ENCODE peak calls at places on chromosomes 6 and 20, in six cellular contexts. M is effector CD4-positive, alpha-beta T cell; H is activated T-cell treated with anti-CD3 and anti-CD28 coated beads, Interleukin-2, amount 50 U/mL, for 72 hours; G is SK-MEL-5; I is cardiac fibroblast; C is RWPE1. Z is an unnamed sample.

GRCh38 chr6:35804996-35805736 is at the start of gene LHFPL5:
- DNase-seq in I (no peak), M (peak), G (peak), C (peak), H (peak), Z (peak)

GRCh38 chr6:89940225-89941027 is 46.2 kb downstream of the GJA10 start:
- DNase-seq in M (peak), C (peak), G (peak), H (peak), I (peak), Z (no peak)

GRCh38 chr6:125787791-125788190 is 3.0 kb upstream of the NCOA7 start:
- DNase-seq in C (no peak), I (peak), H (no peak), M (no peak), G (peak), Z (no peak)

GRCh38 chr6:163675611-163676010 is 261.1 kb downstream of the QKI start:
- DNase-seq in G (no peak), M (no peak), H (no peak), C (no peak), I (no peak), Z (no peak)

GRCh38 chr6:7267521-7268091 is 45.4 kb downstream of the SSR1 start:
- DNase-seq in H (no peak), I (peak), G (peak), M (no peak), C (peak), Z (no peak)

GRCh38 chr20:48827880-48828733 is at the start of gene PREX1:
- DNase-seq in I (peak), G (peak), M (peak), H (peak), C (peak), Z (peak)

GRCh38 chr20:35339007-35339406 is 46.8 kb upstream of the FAM83C start:
- DNase-seq in I (peak), C (peak), G (no peak), M (no peak), H (no peak), Z (no peak)

GRCh38 chr6:90294989-90295853 is 1.4 kb downstream of the BACH2 start:
- DNase-seq in H (peak), G (no peak), C (peak), I (peak), M (peak), Z (peak)

GRCh38 chr6:155215906-155216305 is 47.9 kb upstream of the CLDN20 start:
- DNase-seq in C (no peak), H (no peak), M (no peak), I (no peak), G (no peak), Z (no peak)

GRCh38 chr6:134442073-134442472 is 124.2 kb upstream of the SGK1 start:
- DNase-seq in H (no peak), G (no peak), M (no peak), C (no peak), I (no peak), Z (no peak)

GRCh38 chr6:133241901-133242760 is 974 bp downstream of the EYA4 start:
- DNase-seq in I (peak), C (no peak), M (no peak), G (peak), H (peak), Z (no peak)

GRCh38 chr6:16972535-16972934 is 129.3 kb upstream of the STMND1 start:
- DNase-seq in H (no peak), M (no peak), G (no peak), C (no peak), I (no peak), Z (no peak)

GRCh38 chr6:12654107-12654506 is 62.5 kb upstream of the PHACTR1 start:
- DNase-seq in G (no peak), M (no peak), I (no peak), C (no peak), H (no peak), Z (no peak)

GRCh38 chr6:31441368-31442267 is 38.2 kb downstream of the MICA start:
- DNase-seq in M (peak), C (peak), I (peak), H (peak), G (peak), Z (peak)

GRCh38 chr20:43569282-43569681 is 10.5 kb downstream of the SGK2 start:
- DNase-seq in M (no peak), C (no peak), H (no peak), G (no peak), I (no peak), Z (no peak)

GRCh38 chr20:48502758-48503157 is 325.0 kb downstream of the PREX1 start:
- DNase-seq in M (no peak), G (no peak), I (no peak), C (no peak), H (no peak), Z (no peak)

GRCh38 chr6:119647309-119647708 is 297.7 kb upstream of the MAN1A1 start:
- DNase-seq in G (no peak), M (no peak), C (no peak), I (peak), H (no peak), Z (no peak)

GRCh38 chr6:111791415-111791814 is 81.8 kb downstream of the FYN start:
- DNase-seq in M (no peak), G (no peak), I (no peak), H (no peak), C (no peak), Z (no peak)

GRCh38 chr6:150672792-150673191 is 73.1 kb downstream of the PLEKHG1 start:
- DNase-seq in G (no peak), M (no peak), C (no peak), H (no peak), I (no peak), Z (no peak)

GRCh38 chr6:8130399-8130798 is 28.1 kb upstream of the EEF1E1 start:
- DNase-seq in C (no peak), I (peak), G (no peak), M (no peak), H (no peak), Z (no peak)

GRCh38 chr20:36544134-36545018 is 3.1 kb downstream of the MYL9 start:
- DNase-seq in G (no peak), I (peak), M (no peak), H (no peak), C (peak), Z (no peak)

GRCh38 chr20:36483919-36484808 is 57.2 kb upstream of the MYL9 start:
- DNase-seq in H (no peak), C (no peak), M (no peak), I (peak), G (peak), Z (no peak)

GRCh38 chr6:136410201-136411027 is 120.8 kb upstream of the BCLAF1 start:
- DNase-seq in C (no peak), I (no peak), M (no peak), G (no peak), H (no peak), Z (no peak)

GRCh38 chr6:67000121-67000520 is 1293.1 kb upstream of the EYS start:
- DNase-seq in I (no peak), C (no peak), G (no peak), M (no peak), H (no peak), Z (no peak)

GRCh38 chr6:52087498-52087999 is at the start of gene PKHD1:
- DNase-seq in C (peak), I (no peak), G (peak), H (no peak), M (no peak), Z (no peak)

GRCh38 chr20:5077761-5078387 is 41.9 kb downstream of the PCNA start:
- DNase-seq in I (no peak), H (peak), M (no peak), C (no peak), G (no peak), Z (no peak)

Z was measured in activated B cell treated with CpG ODN at 0.5 μM for 24 hours.